ENCODE peak calls at places on chromosomes 16 and 17, in five cellular contexts. K is left ventricle myocardium superior, W is EL, T is D341Med, Q is fibroblast of lung. E is an unnamed sample.

GRCh38 chr16:89924298-89924924 is 1.3 kb downstream of the TUBB3 start:
- DNase-seq in K (peak; percentile 27), Q (peak; percentile 68), T (peak; percentile 65), W (peak; percentile 45), E (peak; percentile 94)

GRCh38 chr16:74275031-74275636 is 21.5 kb upstream of the PSMD7 start:
- DNase-seq in K (no peak), T (no peak), W (peak; percentile 15), Q (peak; percentile 53), E (peak; percentile 19)

GRCh38 chr16:19417640-19418039 is at the start of gene TMC5:
- DNase-seq in W (no peak), K (no peak), Q (no peak), T (no peak), E (no peak)

GRCh38 chr16:19980866-19981265 is 92.8 kb downstream of the GPR139 start:
- DNase-seq in Q (no peak), T (no peak), W (peak; percentile 2), K (no peak), E (peak; percentile 77)

GRCh38 chr17:28710948-28711722 is 553 bp downstream of the PROCA1 start:
- DNase-seq in W (peak; percentile 95), K (peak; percentile 94), T (peak; percentile 100), Q (peak; percentile 90), E (peak; percentile 96)

GRCh38 chr17:75272848-75273184 is 1.8 kb upstream of the MIF4GD start:
- DNase-seq in W (no peak), K (no peak), T (no peak), Q (no peak), E (no peak)

GRCh38 chr17:55433029-55433628 is 11.5 kb upstream of the MMD start:
- DNase-seq in Q (no peak), T (no peak), W (peak; percentile 49), K (no peak), E (no peak)

GRCh38 chr17:72193395-72194106 is 72.7 kb downstream of the SOX9 start:
- DNase-seq in W (peak; percentile 36), T (no peak), K (peak; percentile 66), Q (no peak), E (no peak)

GRCh38 chr17:77516902-77517301 is 376.1 kb downstream of the SEC14L1 start:
- DNase-seq in W (peak; percentile 74), K (no peak), T (no peak), Q (peak; percentile 50), E (no peak)

GRCh38 chr16:5024632-5025031 is 9.1 kb downstream of the NAGPA start:
- DNase-seq in Q (peak; percentile 16), T (peak; percentile 67), K (no peak), W (no peak), E (peak; percentile 48)

GRCh38 chr16:1645914-1646525 is 32.1 kb upstream of the JPT2 start:
- DNase-seq in W (peak; percentile 54), K (no peak), T (no peak), Q (peak; percentile 5), E (no peak)

GRCh38 chr17:45320349-45320930 is 3.6 kb upstream of the MAP3K14 start:
- DNase-seq in W (peak; percentile 81), Q (peak; percentile 42), K (peak; percentile 4), T (no peak), E (no peak)

GRCh38 chr17:49861150-49861884 is 13.4 kb upstream of the TAC4 start:
- DNase-seq in K (peak; percentile 49), Q (peak; percentile 34), T (peak; percentile 89), W (peak; percentile 63), E (peak; percentile 68)

GRCh38 chr16:65781363-65781762 is 585.1 kb upstream of the CDH5 start:
- DNase-seq in K (no peak), T (no peak), W (no peak), Q (no peak), E (no peak)

GRCh38 chr17:80970044-80970761 is 21.4 kb upstream of the CHMP6 start:
- DNase-seq in T (peak; percentile 86), K (peak; percentile 71), Q (peak; percentile 27), W (no peak), E (no peak)

GRCh38 chr17:4986951-4987766 is at the start of gene CAMTA2:
- DNase-seq in K (peak; percentile 96), Q (peak; percentile 69), T (peak; percentile 88), W (peak; percentile 82), E (peak; percentile 91)

E was measured in GM23338.